ENCODE peak calls at places on chromosomes 2 and 18, in ten cellular contexts. One of them, this sample, is unnamed. For H3K27me3, the result is how much of the 10 kb centered on the place peaks cover.

GRCh38 chr2:85257359-85258193 is 70.2 kb downstream of the TGOLN2 start:
- DNase-seq in GM06990: no peak
- DNase-seq in Panc1: no peak
- DNase-seq in right atrium auricular region: no peak
- DNase-seq in heart right ventricle: no peak
- DNase-seq in CD8-positive, alpha-beta memory T cell: no peak
- DNase-seq in aorta: peak
- DNase-seq in mammary epithelial cell: no peak
- DNase-seq in neural progenitor cell: no peak
- DNase-seq in endodermal cell: no peak
- DNase-seq in this sample: no peak

GRCh38 chr2:127740665-127741287 is 39.5 kb downstream of the SFT2D3 start:
- DNase-seq in endodermal cell: no peak
- DNase-seq in right atrium auricular region: no peak
- DNase-seq in mammary epithelial cell: no peak
- DNase-seq in Panc1: no peak
- DNase-seq in GM06990: no peak
- DNase-seq in heart right ventricle: no peak
- DNase-seq in neural progenitor cell: no peak
- DNase-seq in aorta: no peak
- DNase-seq in CD8-positive, alpha-beta memory T cell: no peak
- DNase-seq in this sample: no peak

GRCh38 chr2:239822146-239822945 is 202.8 kb downstream of the NDUFA10 start:
- DNase-seq in heart right ventricle: no peak
- DNase-seq in endodermal cell: peak
- DNase-seq in mammary epithelial cell: no peak
- DNase-seq in CD8-positive, alpha-beta memory T cell: no peak
- DNase-seq in GM06990: no peak
- DNase-seq in neural progenitor cell: no peak
- DNase-seq in aorta: no peak
- DNase-seq in right atrium auricular region: peak
- DNase-seq in Panc1: no peak
- DNase-seq in this sample: no peak

GRCh38 chr2:167144179-167144898 is 256.1 kb downstream of the XIRP2 start:
- DNase-seq in neural progenitor cell: no peak
- DNase-seq in heart right ventricle: no peak
- DNase-seq in Panc1: no peak
- DNase-seq in GM06990: no peak
- DNase-seq in endodermal cell: no peak
- DNase-seq in CD8-positive, alpha-beta memory T cell: no peak
- DNase-seq in aorta: no peak
- DNase-seq in mammary epithelial cell: no peak
- DNase-seq in right atrium auricular region: no peak
- DNase-seq in this sample: no peak

GRCh38 chr18:76428396-76429261 is 66.4 kb downstream of the ZNF516 start:
- DNase-seq in mammary epithelial cell: no peak
- DNase-seq in endodermal cell: no peak
- DNase-seq in heart right ventricle: no peak
- DNase-seq in Panc1: no peak
- DNase-seq in aorta: no peak
- DNase-seq in GM06990: no peak
- DNase-seq in right atrium auricular region: no peak
- DNase-seq in neural progenitor cell: no peak
- DNase-seq in CD8-positive, alpha-beta memory T cell: no peak
- DNase-seq in this sample: no peak

GRCh38 chr2:113768770-113769169 is 12.3 kb upstream of the SLC35F5 start:
- DNase-seq in aorta: no peak
- DNase-seq in GM06990: no peak
- DNase-seq in neural progenitor cell: no peak
- DNase-seq in right atrium auricular region: no peak
- DNase-seq in endodermal cell: no peak
- DNase-seq in CD8-positive, alpha-beta memory T cell: no peak
- DNase-seq in heart right ventricle: no peak
- DNase-seq in mammary epithelial cell: no peak
- DNase-seq in Panc1: no peak
- DNase-seq in this sample: no peak

GRCh38 chr2:201980389-201980821 is 53.2 kb upstream of the FZD7 start:
- DNase-seq in mammary epithelial cell: no peak
- DNase-seq in Panc1: no peak
- DNase-seq in right atrium auricular region: no peak
- DNase-seq in neural progenitor cell: no peak
- DNase-seq in CD8-positive, alpha-beta memory T cell: no peak
- DNase-seq in heart right ventricle: no peak
- DNase-seq in endodermal cell: no peak
- DNase-seq in aorta: no peak
- DNase-seq in GM06990: peak
- DNase-seq in this sample: no peak

GRCh38 chr2:9002313-9002636 is 1.2 kb downstream of the MBOAT2 start:
- DNase-seq in CD8-positive, alpha-beta memory T cell: no peak
- DNase-seq in Panc1: no peak
- DNase-seq in neural progenitor cell: no peak
- DNase-seq in mammary epithelial cell: no peak
- DNase-seq in endodermal cell: no peak
- DNase-seq in GM06990: no peak
- DNase-seq in right atrium auricular region: no peak
- DNase-seq in aorta: no peak
- DNase-seq in heart right ventricle: no peak
- DNase-seq in this sample: no peak

GRCh38 chr2:222823183-222823915 is 37.5 kb upstream of the ACSL3 start:
- DNase-seq in heart right ventricle: no peak
- DNase-seq in mammary epithelial cell: no peak
- DNase-seq in right atrium auricular region: no peak
- DNase-seq in aorta: no peak
- DNase-seq in GM06990: no peak
- DNase-seq in neural progenitor cell: no peak
- DNase-seq in endodermal cell: no peak
- DNase-seq in CD8-positive, alpha-beta memory T cell: no peak
- DNase-seq in Panc1: no peak
- DNase-seq in this sample: no peak

GRCh38 chr2:238946586-238947242 is 98.8 kb downstream of the TWIST2 start:
- DNase-seq in CD8-positive, alpha-beta memory T cell: no peak
- DNase-seq in GM06990: no peak
- DNase-seq in mammary epithelial cell: no peak
- DNase-seq in heart right ventricle: no peak
- DNase-seq in Panc1: no peak
- DNase-seq in neural progenitor cell: no peak
- DNase-seq in aorta: no peak
- DNase-seq in endodermal cell: no peak
- DNase-seq in right atrium auricular region: peak
- DNase-seq in this sample: no peak

GRCh38 chr2:231409773-231410172 is 14.3 kb downstream of the B3GNT7 start:
- DNase-seq in Panc1: no peak
- DNase-seq in endodermal cell: no peak
- DNase-seq in GM06990: no peak
- DNase-seq in aorta: no peak
- DNase-seq in neural progenitor cell: no peak
- DNase-seq in heart right ventricle: no peak
- DNase-seq in right atrium auricular region: no peak
- DNase-seq in CD8-positive, alpha-beta memory T cell: no peak
- DNase-seq in mammary epithelial cell: no peak
- DNase-seq in this sample: no peak

GRCh38 chr2:239714116-239714515 is 311.0 kb downstream of the NDUFA10 start:
- DNase-seq in heart right ventricle: no peak
- DNase-seq in aorta: peak
- DNase-seq in neural progenitor cell: no peak
- DNase-seq in CD8-positive, alpha-beta memory T cell: no peak
- DNase-seq in endodermal cell: no peak
- DNase-seq in GM06990: no peak
- DNase-seq in right atrium auricular region: no peak
- DNase-seq in Panc1: no peak
- DNase-seq in mammary epithelial cell: no peak
- DNase-seq in this sample: no peak

GRCh38 chr2:44680424-44680971 is 261.0 kb upstream of the SIX3 start:
- DNase-seq in neural progenitor cell: no peak
- DNase-seq in CD8-positive, alpha-beta memory T cell: no peak
- DNase-seq in aorta: no peak
- DNase-seq in mammary epithelial cell: no peak
- DNase-seq in right atrium auricular region: no peak
- DNase-seq in endodermal cell: peak
- DNase-seq in GM06990: no peak
- DNase-seq in heart right ventricle: no peak
- DNase-seq in Panc1: no peak
- DNase-seq in this sample: no peak

GRCh38 chr2:96532641-96533291 is 3.8 kb upstream of the ARID5A start:
- DNase-seq in neural progenitor cell: no peak
- DNase-seq in mammary epithelial cell: no peak
- DNase-seq in CD8-positive, alpha-beta memory T cell: no peak
- DNase-seq in Panc1: no peak
- DNase-seq in endodermal cell: peak
- DNase-seq in aorta: no peak
- DNase-seq in heart right ventricle: no peak
- DNase-seq in right atrium auricular region: no peak
- DNase-seq in GM06990: no peak
- DNase-seq in this sample: no peak

GRCh38 chr2:98376996-98377395 is 30.7 kb downstream of the CNGA3 start:
- DNase-seq in endodermal cell: no peak
- DNase-seq in Panc1: no peak
- DNase-seq in mammary epithelial cell: no peak
- DNase-seq in CD8-positive, alpha-beta memory T cell: no peak
- DNase-seq in aorta: no peak
- DNase-seq in right atrium auricular region: peak
- DNase-seq in GM06990: no peak
- DNase-seq in heart right ventricle: no peak
- DNase-seq in neural progenitor cell: no peak
- DNase-seq in this sample: no peak

GRCh38 chr18:48572402-48573126 is 33.7 kb downstream of the CTIF start:
- DNase-seq in CD8-positive, alpha-beta memory T cell: no peak
- DNase-seq in GM06990: no peak
- DNase-seq in neural progenitor cell: no peak
- DNase-seq in heart right ventricle: no peak
- DNase-seq in mammary epithelial cell: no peak
- DNase-seq in endodermal cell: no peak
- DNase-seq in right atrium auricular region: no peak
- DNase-seq in Panc1: no peak
- DNase-seq in aorta: no peak
- DNase-seq in this sample: no peak

DNA sequence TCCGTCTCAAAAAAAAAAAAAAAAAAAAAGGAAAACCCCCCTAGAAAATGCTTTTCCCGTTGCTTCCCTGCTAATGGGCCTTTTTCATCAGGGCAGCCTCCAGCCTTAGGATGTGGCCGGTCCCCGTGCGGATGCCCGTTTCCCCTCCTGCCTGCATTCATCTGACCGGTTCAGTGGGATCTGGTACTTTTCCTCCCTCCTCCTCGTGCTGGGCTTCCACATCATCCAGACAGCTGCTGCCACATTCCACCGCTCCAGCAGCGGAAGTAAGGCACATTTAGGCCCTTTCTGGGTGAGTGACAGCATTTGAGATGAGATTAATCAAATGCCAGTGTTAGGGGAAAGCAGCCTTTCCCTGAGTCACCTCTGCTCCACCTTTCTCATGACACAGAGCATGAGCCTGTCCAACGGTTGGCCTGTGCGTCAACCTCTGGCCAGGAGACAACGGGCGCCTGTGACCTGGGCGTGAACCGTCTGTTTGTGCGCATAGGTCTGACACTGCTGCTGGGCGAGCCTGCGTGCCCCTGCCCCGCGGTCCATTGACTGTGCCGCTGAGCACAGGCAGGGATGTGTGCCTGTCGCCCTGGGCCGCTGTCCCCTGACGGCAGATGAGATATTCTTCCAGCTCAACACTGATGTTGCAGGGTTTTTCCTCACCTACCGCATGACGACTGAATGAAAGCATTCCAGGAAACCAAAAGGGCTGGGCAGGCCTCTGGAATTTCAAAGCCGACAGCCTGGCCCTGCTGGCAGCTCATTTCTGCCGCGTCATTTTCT is 174.0 kb downstream of the TGIF1 start:
- DNase-seq in endodermal cell: peak
- DNase-seq in aorta: peak
- DNase-seq in mammary epithelial cell: peak
- DNase-seq in GM06990: no peak
- DNase-seq in CD8-positive, alpha-beta memory T cell: no peak
- DNase-seq in neural progenitor cell: peak
- DNase-seq in heart right ventricle: peak
- DNase-seq in right atrium auricular region: peak
- DNase-seq in Panc1: peak
- DNase-seq in this sample: peak
- H3K4me3 ChIP-seq in endodermal cell: no peak
- H3K4me3 ChIP-seq in aorta: no peak
- H3K4me3 ChIP-seq in mammary epithelial cell: peak
- H3K4me3 ChIP-seq in GM06990: no peak
- H3K4me3 ChIP-seq in CD8-positive, alpha-beta memory T cell: no peak
- H3K4me3 ChIP-seq in neural progenitor cell: no peak
- H3K4me3 ChIP-seq in heart right ventricle: peak
- H3K4me3 ChIP-seq in right atrium auricular region: no peak
- H3K4me3 ChIP-seq in Panc1: peak
- H3K4me3 ChIP-seq in this sample: peak

GRCh38 chr2:183034806-183035205 is 3.5 kb downstream of the NCKAP1 start:
- DNase-seq in CD8-positive, alpha-beta memory T cell: no peak
- DNase-seq in aorta: no peak
- DNase-seq in GM06990: no peak
- DNase-seq in neural progenitor cell: peak
- DNase-seq in heart right ventricle: no peak
- DNase-seq in mammary epithelial cell: no peak
- DNase-seq in right atrium auricular region: no peak
- DNase-seq in Panc1: no peak
- DNase-seq in endodermal cell: no peak
- DNase-seq in this sample: peak
- H3K27me3 ChIP-seq in CD8-positive, alpha-beta memory T cell: under half
- H3K27me3 ChIP-seq in aorta: under half
- H3K27me3 ChIP-seq in GM06990: under half
- H3K27me3 ChIP-seq in neural progenitor cell: under half
- H3K27me3 ChIP-seq in heart right ventricle: half or more
- H3K27me3 ChIP-seq in mammary epithelial cell: under half
- H3K27me3 ChIP-seq in right atrium auricular region: under half
- H3K27me3 ChIP-seq in Panc1: under half
- H3K27me3 ChIP-seq in endodermal cell: under half
- H3K27me3 ChIP-seq in this sample: under half

DNA sequence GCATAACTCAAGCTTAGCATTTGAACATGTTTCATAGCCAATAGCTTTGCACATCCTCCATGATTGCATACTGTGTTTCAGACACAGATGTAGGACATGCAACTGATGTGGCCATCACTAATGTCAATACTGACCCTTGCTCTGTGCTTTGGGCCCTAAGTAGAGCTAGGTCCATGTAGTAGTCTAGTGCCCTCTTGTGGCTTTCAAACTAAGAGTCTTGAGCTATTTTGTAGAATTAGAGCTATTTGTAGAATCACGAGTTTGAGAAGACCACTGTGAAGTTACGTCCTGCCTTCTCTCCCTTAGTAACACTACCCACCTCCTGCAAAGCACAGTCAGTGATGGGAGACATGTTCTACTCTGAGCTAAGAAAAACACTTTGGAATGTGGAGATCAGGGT is 306.4 kb upstream of the TNP1 start:
- DNase-seq in GM06990: peak
- DNase-seq in Panc1: peak
- DNase-seq in mammary epithelial cell: peak
- DNase-seq in right atrium auricular region: no peak
- DNase-seq in aorta: no peak
- DNase-seq in endodermal cell: no peak
- DNase-seq in CD8-positive, alpha-beta memory T cell: no peak
- DNase-seq in heart right ventricle: no peak
- DNase-seq in neural progenitor cell: peak
- DNase-seq in this sample: no peak
- H3K4me3 ChIP-seq in GM06990: no peak
- H3K4me3 ChIP-seq in Panc1: no peak
- H3K4me3 ChIP-seq in mammary epithelial cell: no peak
- H3K4me3 ChIP-seq in right atrium auricular region: no peak
- H3K4me3 ChIP-seq in aorta: no peak
- H3K4me3 ChIP-seq in endodermal cell: no peak
- H3K4me3 ChIP-seq in CD8-positive, alpha-beta memory T cell: no peak
- H3K4me3 ChIP-seq in heart right ventricle: no peak
- H3K4me3 ChIP-seq in neural progenitor cell: no peak
- H3K4me3 ChIP-seq in this sample: no peak

GRCh38 chr2:174888136-174888535 is 117.0 kb downstream of the CHN1 start:
- DNase-seq in endodermal cell: no peak
- DNase-seq in GM06990: no peak
- DNase-seq in Panc1: no peak
- DNase-seq in heart right ventricle: no peak
- DNase-seq in CD8-positive, alpha-beta memory T cell: no peak
- DNase-seq in aorta: no peak
- DNase-seq in right atrium auricular region: no peak
- DNase-seq in mammary epithelial cell: no peak
- DNase-seq in neural progenitor cell: no peak
- DNase-seq in this sample: no peak
- H3K27me3 ChIP-seq in endodermal cell: under half
- H3K27me3 ChIP-seq in GM06990: under half
- H3K27me3 ChIP-seq in Panc1: under half
- H3K27me3 ChIP-seq in heart right ventricle: under half
- H3K27me3 ChIP-seq in CD8-positive, alpha-beta memory T cell: under half
- H3K27me3 ChIP-seq in aorta: under half
- H3K27me3 ChIP-seq in right atrium auricular region: under half
- H3K27me3 ChIP-seq in mammary epithelial cell: under half
- H3K27me3 ChIP-seq in neural progenitor cell: under half
- H3K27me3 ChIP-seq in this sample: under half

This sample was measured in MG63.